ENCODE peak calls at places on chromosomes 5 and 9, in six cellular contexts. One of them, this sample, is unnamed.

GRCh38 chr5:91329273-91329672 is 53.8 kb downstream of the ARRDC3 start:
- DNase-seq in NCI-H345: no peak
- DNase-seq in T-helper 1 cell: peak; percentile 62
- DNase-seq in NCI-H460: no peak
- DNase-seq in Jurkat, Clone E6-1: peak; percentile 48
- DNase-seq in GM23248: no peak
- DNase-seq in this sample: no peak

GRCh38 chr5:36599986-36600779 is 6.2 kb upstream of the SLC1A3 start:
- DNase-seq in NCI-H345: no peak
- DNase-seq in T-helper 1 cell: no peak
- DNase-seq in NCI-H460: no peak
- DNase-seq in Jurkat, Clone E6-1: no peak
- DNase-seq in GM23248: peak; percentile 59
- DNase-seq in this sample: no peak

GRCh38 chr9:20117985-20118384 is 329.1 kb upstream of the SLC24A2 start:
- DNase-seq in NCI-H345: no peak
- DNase-seq in T-helper 1 cell: no peak
- DNase-seq in NCI-H460: no peak
- DNase-seq in Jurkat, Clone E6-1: no peak
- DNase-seq in GM23248: no peak
- DNase-seq in this sample: no peak

GRCh38 chr9:79221084-79221483 is 350.7 kb upstream of the TLE4 start:
- DNase-seq in NCI-H345: no peak
- DNase-seq in T-helper 1 cell: no peak
- DNase-seq in NCI-H460: no peak
- DNase-seq in Jurkat, Clone E6-1: no peak
- DNase-seq in GM23248: peak; percentile 99
- DNase-seq in this sample: no peak

GRCh38 chr5:68285857-68286611 is 70.5 kb downstream of the PIK3R1 start:
- DNase-seq in NCI-H345: peak; percentile 17
- DNase-seq in T-helper 1 cell: peak; percentile 52
- DNase-seq in NCI-H460: peak; percentile 51
- DNase-seq in Jurkat, Clone E6-1: peak; percentile 79
- DNase-seq in GM23248: peak; percentile 80
- DNase-seq in this sample: peak; percentile 66

GRCh38 chr9:137838576-137838975 is 39.0 kb upstream of the CACNA1B start:
- DNase-seq in NCI-H345: no peak
- DNase-seq in T-helper 1 cell: no peak
- DNase-seq in NCI-H460: no peak
- DNase-seq in Jurkat, Clone E6-1: no peak
- DNase-seq in GM23248: no peak
- DNase-seq in this sample: no peak

GRCh38 chr9:133490865-133491655 is 12.2 kb upstream of the SLC2A6 start:
- DNase-seq in NCI-H345: no peak
- DNase-seq in T-helper 1 cell: no peak
- DNase-seq in NCI-H460: no peak
- DNase-seq in Jurkat, Clone E6-1: no peak
- DNase-seq in GM23248: no peak
- DNase-seq in this sample: peak; percentile 90

GRCh38 chr9:113578877-113579269 is 115.3 kb downstream of the RGS3 start:
- DNase-seq in NCI-H345: no peak
- DNase-seq in T-helper 1 cell: peak; percentile 94
- DNase-seq in NCI-H460: no peak
- DNase-seq in Jurkat, Clone E6-1: peak; percentile 73
- DNase-seq in GM23248: peak; percentile 96
- DNase-seq in this sample: no peak

GRCh38 chr5:139848508-139849100 is 53.0 kb downstream of the PSD2 start:
- DNase-seq in NCI-H345: no peak
- DNase-seq in T-helper 1 cell: peak; percentile 6
- DNase-seq in NCI-H460: no peak
- DNase-seq in Jurkat, Clone E6-1: peak; percentile 23
- DNase-seq in GM23248: no peak
- DNase-seq in this sample: no peak

GRCh38 chr9:1055156-1055555 is 5.0 kb downstream of the DMRT2 start:
- DNase-seq in NCI-H345: no peak
- DNase-seq in T-helper 1 cell: no peak
- DNase-seq in NCI-H460: no peak
- DNase-seq in Jurkat, Clone E6-1: no peak
- DNase-seq in GM23248: no peak
- DNase-seq in this sample: no peak

GRCh38 chr5:67620386-67621039 is 423.9 kb upstream of the CD180 start:
- DNase-seq in NCI-H345: no peak
- DNase-seq in T-helper 1 cell: no peak
- DNase-seq in NCI-H460: no peak
- DNase-seq in Jurkat, Clone E6-1: no peak
- DNase-seq in GM23248: no peak
- DNase-seq in this sample: no peak

GRCh38 chr9:4226331-4227250 is 73.3 kb downstream of the GLIS3 start:
- DNase-seq in NCI-H345: no peak
- DNase-seq in T-helper 1 cell: no peak
- DNase-seq in NCI-H460: peak; percentile 53
- DNase-seq in Jurkat, Clone E6-1: no peak
- DNase-seq in GM23248: no peak
- DNase-seq in this sample: no peak

GRCh38 chr9:4222357-4222756 is 77.5 kb downstream of the GLIS3 start:
- DNase-seq in NCI-H345: no peak
- DNase-seq in T-helper 1 cell: no peak
- DNase-seq in NCI-H460: no peak
- DNase-seq in Jurkat, Clone E6-1: no peak
- DNase-seq in GM23248: no peak
- DNase-seq in this sample: no peak

GRCh38 chr9:122263699-122264349 is 816 bp downstream of the RBM18 start:
- DNase-seq in NCI-H345: no peak
- DNase-seq in T-helper 1 cell: peak; percentile 14
- DNase-seq in NCI-H460: no peak
- DNase-seq in Jurkat, Clone E6-1: no peak
- DNase-seq in GM23248: peak; percentile 56
- DNase-seq in this sample: no peak

GRCh38 chr5:80686757-80687156 is 32.0 kb upstream of the DHFR start:
- DNase-seq in NCI-H345: no peak
- DNase-seq in T-helper 1 cell: no peak
- DNase-seq in NCI-H460: peak; percentile 14
- DNase-seq in Jurkat, Clone E6-1: no peak
- DNase-seq in GM23248: peak; percentile 46
- DNase-seq in this sample: no peak

GRCh38 chr5:141877478-141878185 is 578 bp downstream of the PCDH1 start:
- DNase-seq in NCI-H345: peak; percentile 39
- DNase-seq in T-helper 1 cell: peak; percentile 26
- DNase-seq in NCI-H460: no peak
- DNase-seq in Jurkat, Clone E6-1: no peak
- DNase-seq in GM23248: peak; percentile 38
- DNase-seq in this sample: peak; percentile 64

GRCh38 chr9:124530216-124530615 is 23.0 kb upstream of the NR5A1 start:
- DNase-seq in NCI-H345: no peak
- DNase-seq in T-helper 1 cell: no peak
- DNase-seq in NCI-H460: no peak
- DNase-seq in Jurkat, Clone E6-1: no peak
- DNase-seq in GM23248: no peak
- DNase-seq in this sample: no peak

GRCh38 chr5:58201922-58202648 is 257.8 kb downstream of the PLK2 start:
- DNase-seq in NCI-H345: no peak
- DNase-seq in T-helper 1 cell: no peak
- DNase-seq in NCI-H460: no peak
- DNase-seq in Jurkat, Clone E6-1: no peak
- DNase-seq in GM23248: no peak
- DNase-seq in this sample: no peak

GRCh38 chr9:79360387-79361347 is 211.1 kb upstream of the TLE4 start:
- DNase-seq in NCI-H345: peak; percentile 74
- DNase-seq in T-helper 1 cell: no peak
- DNase-seq in NCI-H460: peak; percentile 18
- DNase-seq in Jurkat, Clone E6-1: no peak
- DNase-seq in GM23248: peak; percentile 8
- DNase-seq in this sample: no peak

GRCh38 chr5:96101358-96102089 is 139.9 kb upstream of the ELL2 start:
- DNase-seq in NCI-H345: no peak
- DNase-seq in T-helper 1 cell: no peak
- DNase-seq in NCI-H460: no peak
- DNase-seq in Jurkat, Clone E6-1: no peak
- DNase-seq in GM23248: no peak
- DNase-seq in this sample: no peak

GRCh38 chr5:126656397-126657007 is 55.8 kb downstream of the PHAX start:
- DNase-seq in NCI-H345: peak; percentile 11
- DNase-seq in T-helper 1 cell: peak; percentile 32
- DNase-seq in NCI-H460: peak; percentile 44
- DNase-seq in Jurkat, Clone E6-1: peak; percentile 33
- DNase-seq in GM23248: peak; percentile 71
- DNase-seq in this sample: no peak

GRCh38 chr5:81097733-81098132 is 135.4 kb upstream of the CKMT2 start:
- DNase-seq in NCI-H345: no peak
- DNase-seq in T-helper 1 cell: no peak
- DNase-seq in NCI-H460: no peak
- DNase-seq in Jurkat, Clone E6-1: no peak
- DNase-seq in GM23248: no peak
- DNase-seq in this sample: no peak

GRCh38 chr5:176692835-176693476 is 45.7 kb downstream of the TSPAN17 start:
- DNase-seq in NCI-H345: peak; percentile 86
- DNase-seq in T-helper 1 cell: no peak
- DNase-seq in NCI-H460: no peak
- DNase-seq in Jurkat, Clone E6-1: no peak
- DNase-seq in GM23248: no peak
- DNase-seq in this sample: no peak

GRCh38 chr5:38634961-38635369 is 78.5 kb upstream of the LIFR start:
- DNase-seq in NCI-H345: no peak
- DNase-seq in T-helper 1 cell: no peak
- DNase-seq in NCI-H460: no peak
- DNase-seq in Jurkat, Clone E6-1: no peak
- DNase-seq in GM23248: no peak
- DNase-seq in this sample: no peak

GRCh38 chr9:30075451-30076199 is 2308.8 kb upstream of the ACO1 start:
- DNase-seq in NCI-H345: no peak
- DNase-seq in T-helper 1 cell: peak; percentile 67
- DNase-seq in NCI-H460: no peak
- DNase-seq in Jurkat, Clone E6-1: no peak
- DNase-seq in GM23248: no peak
- DNase-seq in this sample: no peak

GRCh38 chr5:32276173-32276853 is 36.4 kb downstream of the MTMR12 start:
- DNase-seq in NCI-H345: peak; percentile 27
- DNase-seq in T-helper 1 cell: peak; percentile 74
- DNase-seq in NCI-H460: no peak
- DNase-seq in Jurkat, Clone E6-1: peak; percentile 18
- DNase-seq in GM23248: peak; percentile 25
- DNase-seq in this sample: peak; percentile 51

GRCh38 chr5:76811214-76811613 is 7.6 kb upstream of the F2RL1 start:
- DNase-seq in NCI-H345: no peak
- DNase-seq in T-helper 1 cell: no peak
- DNase-seq in NCI-H460: no peak
- DNase-seq in Jurkat, Clone E6-1: no peak
- DNase-seq in GM23248: peak; percentile 70
- DNase-seq in this sample: no peak